ENCODE peak calls at places on chromosomes 12 and 14, in six cellular contexts. One of them, this sample, is unnamed.

GRCh38 chr14:22598099-22598895 is at the start of gene ABHD4:
- DNase-seq in aorta: peak
- DNase-seq in left ventricle myocardium inferior: peak
- DNase-seq in iPS-NIHi11: peak
- DNase-seq in NCI-H1417: peak
- DNase-seq in ovary: peak
- DNase-seq in this sample: peak

GRCh38 chr12:90260136-90260535 is 551.5 kb upstream of the ATP2B1 start:
- DNase-seq in aorta: no peak
- DNase-seq in left ventricle myocardium inferior: no peak
- DNase-seq in iPS-NIHi11: no peak
- DNase-seq in NCI-H1417: no peak
- DNase-seq in ovary: no peak
- DNase-seq in this sample: no peak

GRCh38 chr12:46523446-46523845 is 150.9 kb upstream of the SLC38A2 start:
- DNase-seq in aorta: no peak
- DNase-seq in left ventricle myocardium inferior: no peak
- DNase-seq in iPS-NIHi11: no peak
- DNase-seq in NCI-H1417: no peak
- DNase-seq in ovary: no peak
- DNase-seq in this sample: no peak

GRCh38 chr14:102998393-102998792 is 59.0 kb downstream of the CDC42BPB start:
- DNase-seq in aorta: peak
- DNase-seq in left ventricle myocardium inferior: no peak
- DNase-seq in iPS-NIHi11: no peak
- DNase-seq in NCI-H1417: no peak
- DNase-seq in ovary: no peak
- DNase-seq in this sample: no peak

GRCh38 chr12:1744932-1745331 is 54.1 kb downstream of the ADIPOR2 start:
- DNase-seq in aorta: no peak
- DNase-seq in left ventricle myocardium inferior: no peak
- DNase-seq in iPS-NIHi11: peak
- DNase-seq in NCI-H1417: no peak
- DNase-seq in ovary: no peak
- DNase-seq in this sample: no peak

GRCh38 chr12:113232232-113232615 is 11.0 kb downstream of the TPCN1 start:
- DNase-seq in aorta: peak
- DNase-seq in left ventricle myocardium inferior: no peak
- DNase-seq in iPS-NIHi11: no peak
- DNase-seq in NCI-H1417: no peak
- DNase-seq in ovary: no peak
- DNase-seq in this sample: no peak

GRCh38 chr14:90514015-90514398 is 117.2 kb downstream of the CALM1 start:
- DNase-seq in aorta: no peak
- DNase-seq in left ventricle myocardium inferior: no peak
- DNase-seq in iPS-NIHi11: no peak
- DNase-seq in NCI-H1417: peak
- DNase-seq in ovary: no peak
- DNase-seq in this sample: no peak

GRCh38 chr14:22418631-22419030 is 170.4 kb downstream of the DAD1 start:
- DNase-seq in aorta: no peak
- DNase-seq in left ventricle myocardium inferior: no peak
- DNase-seq in iPS-NIHi11: no peak
- DNase-seq in NCI-H1417: no peak
- DNase-seq in ovary: no peak
- DNase-seq in this sample: no peak

GRCh38 chr12:115983226-115983798 is 294.2 kb downstream of the MED13L start:
- DNase-seq in aorta: no peak
- DNase-seq in left ventricle myocardium inferior: no peak
- DNase-seq in iPS-NIHi11: peak
- DNase-seq in NCI-H1417: no peak
- DNase-seq in ovary: no peak
- DNase-seq in this sample: peak

GRCh38 chr14:91390165-91390778 is 27.3 kb downstream of the CCDC88C start:
- DNase-seq in aorta: no peak
- DNase-seq in left ventricle myocardium inferior: no peak
- DNase-seq in iPS-NIHi11: no peak
- DNase-seq in NCI-H1417: peak
- DNase-seq in ovary: no peak
- DNase-seq in this sample: no peak

GRCh38 chr12:115597157-115597712 is 680.3 kb downstream of the MED13L start:
- DNase-seq in aorta: no peak
- DNase-seq in left ventricle myocardium inferior: no peak
- DNase-seq in iPS-NIHi11: no peak
- DNase-seq in NCI-H1417: no peak
- DNase-seq in ovary: no peak
- DNase-seq in this sample: no peak

GRCh38 chr12:63948211-63948610 is 103.7 kb downstream of the SRGAP1 start:
- DNase-seq in aorta: no peak
- DNase-seq in left ventricle myocardium inferior: no peak
- DNase-seq in iPS-NIHi11: no peak
- DNase-seq in NCI-H1417: no peak
- DNase-seq in ovary: no peak
- DNase-seq in this sample: no peak

GRCh38 chr14:57268161-57269067 is at the start of the genes AP5M1 and EXOC5:
- DNase-seq in aorta: peak
- DNase-seq in left ventricle myocardium inferior: peak
- DNase-seq in iPS-NIHi11: peak
- DNase-seq in NCI-H1417: peak
- DNase-seq in ovary: peak
- DNase-seq in this sample: peak

GRCh38 chr12:1911598-1912575 is 6.6 kb downstream of the CACNA2D4 start:
- DNase-seq in aorta: no peak
- DNase-seq in left ventricle myocardium inferior: no peak
- DNase-seq in iPS-NIHi11: peak
- DNase-seq in NCI-H1417: no peak
- DNase-seq in ovary: peak
- DNase-seq in this sample: peak

GRCh38 chr12:94172973-94173372 is 24.6 kb downstream of the PLXNC1 start:
- DNase-seq in aorta: no peak
- DNase-seq in left ventricle myocardium inferior: no peak
- DNase-seq in iPS-NIHi11: no peak
- DNase-seq in NCI-H1417: no peak
- DNase-seq in ovary: no peak
- DNase-seq in this sample: no peak

GRCh38 chr14:92677087-92677668 is 71.2 kb downstream of the LGMN start:
- DNase-seq in aorta: peak
- DNase-seq in left ventricle myocardium inferior: no peak
- DNase-seq in iPS-NIHi11: no peak
- DNase-seq in NCI-H1417: no peak
- DNase-seq in ovary: no peak
- DNase-seq in this sample: no peak

GRCh38 chr12:24014240-24014639 is 64.8 kb upstream of the SOX5 start:
- DNase-seq in aorta: no peak
- DNase-seq in left ventricle myocardium inferior: no peak
- DNase-seq in iPS-NIHi11: no peak
- DNase-seq in NCI-H1417: no peak
- DNase-seq in ovary: no peak
- DNase-seq in this sample: no peak

GRCh38 chr14:99605299-99605961 is 1.4 kb upstream of the CCDC85C start:
- DNase-seq in aorta: peak
- DNase-seq in left ventricle myocardium inferior: peak
- DNase-seq in iPS-NIHi11: peak
- DNase-seq in NCI-H1417: peak
- DNase-seq in ovary: peak
- DNase-seq in this sample: peak

GRCh38 chr14:68476212-68476964 is 316.5 kb downstream of the ZFP36L1 start:
- DNase-seq in aorta: peak
- DNase-seq in left ventricle myocardium inferior: peak
- DNase-seq in iPS-NIHi11: no peak
- DNase-seq in NCI-H1417: no peak
- DNase-seq in ovary: no peak
- DNase-seq in this sample: peak

This sample was measured in right lobe of liver.